ENCODE peak calls at places on chromosomes 2 and 18, in six cellular contexts. K, P, U, T, V and Q are unnamed samples.

GRCh38 chr2:68807821-68808266 is 63.4 kb downstream of the BMP10 start:
- DNase-seq in K (peak), P (no peak), U (peak), T (no peak), V (no peak), Q (no peak)

GRCh38 chr2:158969717-158970521 is 1.5 kb downstream of the TANC1 start:
- DNase-seq in K (no peak), P (no peak), U (peak), T (no peak), V (peak), Q (peak)

GRCh38 chr18:48896875-48897511 is 53.8 kb downstream of the SMAD7 start:
- DNase-seq in K (no peak), P (no peak), U (peak), T (no peak), V (no peak), Q (no peak)

GRCh38 chr2:9230881-9231280 is 24.3 kb downstream of the ASAP2 start:
- DNase-seq in K (no peak), P (no peak), U (no peak), T (no peak), V (no peak), Q (no peak)

GRCh38 chr2:136185991-136186771 is 68.2 kb upstream of the CXCR4 start:
- DNase-seq in K (peak), P (no peak), U (no peak), T (no peak), V (no peak), Q (peak)

GRCh38 chr2:190948671-190949070 is 65.3 kb downstream of the STAT1 start:
- DNase-seq in K (no peak), P (no peak), U (peak), T (peak), V (no peak), Q (no peak)

GRCh38 chr2:239668042-239668441 is 267.2 kb upstream of the HDAC4 start:
- DNase-seq in K (no peak), P (no peak), U (no peak), T (no peak), V (no peak), Q (no peak)

GRCh38 chr2:86673976-86674670 is 46.0 kb upstream of the RMND5A start:
- DNase-seq in K (no peak), P (no peak), U (peak), T (no peak), V (no peak), Q (no peak)

GRCh38 chr2:55364189-55365055 is 55.2 kb downstream of the CCDC88A start:
- DNase-seq in K (no peak), P (peak), U (peak), T (no peak), V (no peak), Q (peak)